ENCODE peak calls at places on chromosomes 2 and 18, in four cellular contexts. X is SK-N-SH, L is fibroblast of mammary gland, H is astrocyte of the spinal cord. P is an unnamed sample.

GRCh38 chr2:113895301-113895700 is 5.4 kb downstream of the ACTR3 start:
- DNase-seq in L (peak; percentile 24), H (no peak), X (no peak), P (no peak)

GRCh38 chr18:23311346-23312103 is 141.6 kb upstream of the RIOK3 start:
- DNase-seq in H (peak; percentile 93), X (no peak), L (peak; percentile 95), P (no peak)

GRCh38 chr2:15561574-15562344 is 625 bp upstream of the NBAS start:
- DNase-seq in H (peak; percentile 71), L (peak; percentile 43), X (peak; percentile 26), P (peak; percentile 9)

GRCh38 chr2:165018207-165018606 is 62.9 kb upstream of the SLC38A11 start:
- DNase-seq in X (peak; percentile 12), H (peak; percentile 7), L (no peak), P (no peak)

GRCh38 chr2:129901754-129902415 is 77.6 kb upstream of the RAB6C start:
- DNase-seq in H (no peak), L (no peak), X (no peak), P (no peak)

GRCh38 chr2:24825883-24826800 is 32.9 kb downstream of the CENPO start:
- DNase-seq in L (no peak), H (no peak), X (peak; percentile 23), P (no peak)

GRCh38 chr2:136527560-136527959 is 237.8 kb upstream of the THSD7B start:
- DNase-seq in X (no peak), H (no peak), L (peak; percentile 10), P (peak; percentile 45)

GRCh38 chr2:34105015-34105767 is 506.1 kb upstream of the FAM98A start:
- DNase-seq in X (no peak), L (peak; percentile 85), H (peak; percentile 88), P (no peak)

GRCh38 chr2:129078548-129078947 is 759.9 kb upstream of the HS6ST1 start:
- DNase-seq in L (no peak), X (no peak), H (no peak), P (no peak)

GRCh38 chr2:28219134-28219533 is 173.5 kb upstream of the FOSL2 start:
- DNase-seq in L (peak; percentile 38), H (no peak), X (no peak), P (no peak)

GRCh38 chr2:52539026-52539964 is 1228.3 kb upstream of the CHAC2 start:
- DNase-seq in X (no peak), H (no peak), L (no peak), P (no peak)

DNA sequence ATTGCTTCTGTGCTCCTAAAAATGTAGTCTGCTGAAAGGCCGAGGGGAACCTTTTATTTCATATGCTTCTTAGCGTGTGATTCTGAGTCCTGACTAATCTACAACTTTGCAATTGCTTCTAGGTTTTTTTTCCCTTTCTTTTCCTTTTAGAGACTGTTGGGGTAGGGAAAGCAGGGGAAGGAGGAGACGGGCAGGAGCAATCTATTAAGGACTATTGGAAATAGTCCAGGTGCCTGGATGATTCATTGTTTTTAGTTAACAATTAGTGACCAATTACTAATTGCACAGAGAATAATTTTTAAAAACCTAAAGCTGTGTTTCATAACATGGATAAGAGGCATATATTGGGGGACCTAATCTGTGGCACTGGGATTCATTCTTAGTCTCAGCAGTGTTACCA is 49.4 kb upstream of the STON1 start:
- DNase-seq in L (peak; percentile 12), H (no peak), X (no peak), P (no peak)
- H3K4me3 ChIP-seq in L (no peak overlapping the region), H (no peak overlapping the region), X (no peak overlapping the region), P (no peak overlapping the region)

GRCh38 chr2:197378494-197378972 is 56.3 kb downstream of the SF3B1 start:
- DNase-seq in L (peak; percentile 43), H (peak; percentile 58), X (peak; percentile 81), P (peak; percentile 69)
- TF ChIP-seq CTCF in L (peak; percentile 74), H (peak; percentile 66), X (peak; percentile 91), P (peak; percentile 72)

GRCh38 chr2:106269591-106270291 is 75.6 kb upstream of the UXS1 start:
- DNase-seq in H (no peak), L (no peak), X (peak; percentile 67), P (peak; percentile 26)
- H3K4me3 ChIP-seq in H (no peak overlapping the region), L (peak overlapping the region; percentile 16), X (peak overlapping the region; percentile 43), P (no peak overlapping the region)

GRCh38 chr2:203599509-203599908 is 64.4 kb upstream of the RAPH1 start:
- DNase-seq in X (no peak), H (no peak), L (no peak), P (peak; percentile 63)

GRCh38 chr2:203596183-203596582 is 61.1 kb upstream of the RAPH1 start:
- DNase-seq in H (no peak), X (no peak), L (no peak), P (no peak)

GRCh38 chr2:203603451-203604389 is 68.6 kb upstream of the RAPH1 start:
- DNase-seq in L (peak; percentile 29), H (no peak), X (peak; percentile 66), P (no peak)

GRCh38 chr2:203605302-203605701 is 70.2 kb upstream of the RAPH1 start:
- DNase-seq in L (peak; percentile 34), H (no peak), X (no peak), P (no peak)

DNA sequence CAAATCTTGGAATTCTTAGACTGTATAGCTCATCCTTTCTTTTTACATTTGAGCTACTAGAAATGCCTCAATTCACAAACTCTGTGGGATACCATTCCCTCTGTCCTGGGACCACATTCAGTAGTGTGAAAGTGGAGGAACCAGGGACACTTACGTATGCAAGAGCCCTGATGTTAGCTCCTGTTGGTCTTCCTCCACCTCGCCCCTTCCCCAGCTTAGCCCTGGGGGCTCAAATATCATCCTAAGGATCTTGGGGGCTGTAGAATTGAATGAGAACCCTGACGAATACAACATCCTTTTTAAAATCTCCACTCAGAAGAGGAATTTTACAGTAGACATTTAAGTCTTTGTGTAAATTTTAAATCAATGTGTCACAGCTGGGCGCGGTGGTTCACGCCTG is 65.2 kb upstream of the RAPH1 start:
- DNase-seq in L (no peak), H (no peak), X (no peak), P (no peak)
- TF ChIP-seq CTCF in L (no peak), H (no peak), X (no peak), P (no peak)

GRCh38 chr18:58847383-58848071 is 17.1 kb upstream of the ZNF532 start:
- DNase-seq in X (no peak), L (no peak), H (no peak), P (no peak)
- H3K4me3 ChIP-seq in X (no peak overlapping the region), L (no peak overlapping the region), H (no peak overlapping the region), P (no peak overlapping the region)

DNA sequence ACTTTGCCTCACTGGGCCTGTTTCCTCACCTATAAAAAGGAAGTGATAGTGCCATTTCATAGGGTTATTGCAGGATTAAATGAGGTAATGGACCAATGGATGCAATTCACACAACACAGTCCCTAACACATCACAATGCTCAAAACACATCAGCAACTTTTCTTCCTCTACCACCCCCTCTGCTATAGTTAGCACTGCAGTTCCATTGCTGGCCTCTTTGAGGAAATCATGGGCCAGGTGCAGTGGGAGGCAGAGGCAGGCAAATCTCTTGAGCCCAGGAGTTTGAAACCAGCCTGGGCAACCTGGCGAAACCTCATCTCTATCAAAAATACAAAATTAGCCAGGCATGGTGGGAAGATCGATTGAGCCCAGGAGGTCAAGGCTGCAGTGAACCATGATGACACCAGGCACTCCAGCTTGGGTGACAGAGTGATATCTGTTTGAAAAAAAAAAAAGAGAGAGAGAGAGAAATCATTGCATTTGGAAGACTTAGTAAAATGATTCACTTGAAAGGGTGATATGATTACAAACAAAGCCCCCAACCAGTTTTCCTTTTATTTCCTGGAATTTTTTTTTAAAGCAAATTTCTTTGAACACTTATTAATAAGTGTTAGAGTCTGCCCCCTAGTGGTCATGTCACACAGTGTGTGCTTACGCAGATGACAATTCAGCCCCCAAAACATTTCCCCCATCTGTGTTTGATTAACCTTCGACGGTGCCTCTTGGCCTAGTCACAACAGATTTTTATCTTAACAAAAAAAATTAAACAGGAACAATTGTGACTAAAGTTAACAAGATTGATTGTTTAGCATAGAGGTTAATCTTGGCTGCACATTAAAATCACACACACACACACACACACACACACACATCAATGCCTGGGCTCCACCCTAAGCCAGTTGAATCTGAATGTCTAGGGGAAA is 88.7 kb upstream of the BCL11A start:
- DNase-seq in L (peak; percentile 70), H (peak; percentile 51), X (peak; percentile 59), P (peak; percentile 70)
- TF ChIP-seq CTCF in L (peak; percentile 65), H (peak; percentile 73), X (peak; percentile 92), P (peak; percentile 74)

GRCh38 chr18:49072940-49073339 is 122.2 kb upstream of the SMAD7 start:
- DNase-seq in H (no peak), X (no peak), L (peak; percentile 44), P (no peak)

GRCh38 chr18:49073431-49073830 is 122.7 kb upstream of the SMAD7 start:
- DNase-seq in L (peak; percentile 8), H (no peak), X (no peak), P (no peak)

GRCh38 chr18:49071365-49071764 is 120.6 kb upstream of the SMAD7 start:
- DNase-seq in H (no peak), L (no peak), X (no peak), P (no peak)

GRCh38 chr18:49071776-49072175 is 121.0 kb upstream of the SMAD7 start:
- DNase-seq in H (no peak), L (no peak), X (peak; percentile 64), P (no peak)

GRCh38 chr18:49072524-49072934 is 121.8 kb upstream of the SMAD7 start:
- DNase-seq in H (no peak), X (peak; percentile 27), L (peak; percentile 72), P (no peak)
- H3K4me3 ChIP-seq in H (no peak overlapping the region), X (no peak overlapping the region), L (no peak overlapping the region), P (no peak overlapping the region)

GRCh38 chr18:58992301-58993231 is 127.9 kb downstream of the ZNF532 start:
- DNase-seq in H (no peak), L (no peak), X (no peak), P (no peak)
- TF ChIP-seq CTCF in H (no peak), L (no peak), X (no peak), P (no peak)